ENCODE peak calls at places on chromosome 17, in five cellular contexts. One of them, this sample, is unnamed.

GRCh38 chr17:34757106-34757505 is 177.7 kb downstream of the TMEM132E start:
- DNase-seq in tibial nerve: no peak
- DNase-seq in lower lobe of right lung: no peak
- DNase-seq in WTC11: no peak
- DNase-seq in fibroblast of pulmonary artery: no peak
- DNase-seq in this sample: no peak

GRCh38 chr17:64540118-64540776 is 33.5 kb downstream of the CEP95 start:
- DNase-seq in tibial nerve: no peak
- DNase-seq in lower lobe of right lung: no peak
- DNase-seq in WTC11: no peak
- DNase-seq in fibroblast of pulmonary artery: no peak
- DNase-seq in this sample: no peak

GRCh38 chr17:11935734-11936406 is 61.4 kb downstream of the ZNF18 start:
- DNase-seq in tibial nerve: no peak
- DNase-seq in lower lobe of right lung: no peak
- DNase-seq in WTC11: peak; percentile 75
- DNase-seq in fibroblast of pulmonary artery: peak; percentile 68
- DNase-seq in this sample: no peak

GRCh38 chr17:33021731-33022408 is 30.2 kb downstream of the SPACA3 start:
- DNase-seq in tibial nerve: no peak
- DNase-seq in lower lobe of right lung: no peak
- DNase-seq in WTC11: no peak
- DNase-seq in fibroblast of pulmonary artery: peak; percentile 5
- DNase-seq in this sample: no peak

GRCh38 chr17:71724339-71724738 is 396.5 kb upstream of the SOX9 start:
- DNase-seq in tibial nerve: no peak
- DNase-seq in lower lobe of right lung: no peak
- DNase-seq in WTC11: no peak
- DNase-seq in fibroblast of pulmonary artery: no peak
- DNase-seq in this sample: no peak

GRCh38 chr17:77147357-77147801 is 6.6 kb downstream of the SEC14L1 start:
- DNase-seq in tibial nerve: no peak
- DNase-seq in lower lobe of right lung: no peak
- DNase-seq in WTC11: no peak
- DNase-seq in fibroblast of pulmonary artery: no peak
- DNase-seq in this sample: peak; percentile 52

GRCh38 chr17:50539762-50540440 is 7.1 kb upstream of the SPATA20 start:
- DNase-seq in tibial nerve: no peak
- DNase-seq in lower lobe of right lung: no peak
- DNase-seq in WTC11: peak; percentile 59
- DNase-seq in fibroblast of pulmonary artery: no peak
- DNase-seq in this sample: no peak

GRCh38 chr17:81071761-81072741 is 37.1 kb downstream of the BAIAP2 start:
- DNase-seq in tibial nerve: no peak
- DNase-seq in lower lobe of right lung: peak; percentile 86
- DNase-seq in WTC11: no peak
- DNase-seq in fibroblast of pulmonary artery: no peak
- DNase-seq in this sample: no peak

GRCh38 chr17:19248149-19248922 is 11.2 kb downstream of the EPN2 start:
- DNase-seq in tibial nerve: no peak
- DNase-seq in lower lobe of right lung: no peak
- DNase-seq in WTC11: no peak
- DNase-seq in fibroblast of pulmonary artery: no peak
- DNase-seq in this sample: no peak

GRCh38 chr17:74442670-74443515 is 11.0 kb downstream of the GPRC5C start:
- DNase-seq in tibial nerve: peak; percentile 87
- DNase-seq in lower lobe of right lung: peak; percentile 91
- DNase-seq in WTC11: peak; percentile 66
- DNase-seq in fibroblast of pulmonary artery: peak; percentile 63
- DNase-seq in this sample: peak; percentile 83

GRCh38 chr17:71168083-71168741 is 952.6 kb upstream of the SOX9 start:
- DNase-seq in tibial nerve: no peak
- DNase-seq in lower lobe of right lung: no peak
- DNase-seq in WTC11: no peak
- DNase-seq in fibroblast of pulmonary artery: no peak
- DNase-seq in this sample: no peak

GRCh38 chr17:17538417-17539391 is 42.5 kb upstream of the RASD1 start:
- DNase-seq in tibial nerve: no peak
- DNase-seq in lower lobe of right lung: no peak
- DNase-seq in WTC11: no peak
- DNase-seq in fibroblast of pulmonary artery: peak; percentile 11
- DNase-seq in this sample: no peak

GRCh38 chr17:20993863-20994778 is 48.7 kb downstream of the USP22 start:
- DNase-seq in tibial nerve: no peak
- DNase-seq in lower lobe of right lung: peak; percentile 65
- DNase-seq in WTC11: no peak
- DNase-seq in fibroblast of pulmonary artery: no peak
- DNase-seq in this sample: no peak

GRCh38 chr17:82065638-82066303 is at the start of gene DUS1L:
- DNase-seq in tibial nerve: no peak
- DNase-seq in lower lobe of right lung: peak; percentile 79
- DNase-seq in WTC11: peak; percentile 60
- DNase-seq in fibroblast of pulmonary artery: peak; percentile 58
- DNase-seq in this sample: peak; percentile 95

GRCh38 chr17:10106067-10106466 is 92.3 kb downstream of the GAS7 start:
- DNase-seq in tibial nerve: no peak
- DNase-seq in lower lobe of right lung: no peak
- DNase-seq in WTC11: no peak
- DNase-seq in fibroblast of pulmonary artery: no peak
- DNase-seq in this sample: no peak

GRCh38 chr17:80425835-80426426 is 11.0 kb downstream of the ENDOV start:
- DNase-seq in tibial nerve: no peak
- DNase-seq in lower lobe of right lung: no peak
- DNase-seq in WTC11: no peak
- DNase-seq in fibroblast of pulmonary artery: no peak
- DNase-seq in this sample: no peak

GRCh38 chr17:68356520-68356919 is 65.2 kb downstream of the ARSG start:
- DNase-seq in tibial nerve: no peak
- DNase-seq in lower lobe of right lung: no peak
- DNase-seq in WTC11: no peak
- DNase-seq in fibroblast of pulmonary artery: no peak
- DNase-seq in this sample: peak; percentile 58

GRCh38 chr17:76822184-76822778 is 45.9 kb upstream of the MGAT5B start:
- DNase-seq in tibial nerve: no peak
- DNase-seq in lower lobe of right lung: no peak
- DNase-seq in WTC11: no peak
- DNase-seq in fibroblast of pulmonary artery: no peak
- DNase-seq in this sample: no peak

GRCh38 chr17:63950940-63951907 is 19.1 kb upstream of the CD79B start:
- DNase-seq in tibial nerve: no peak
- DNase-seq in lower lobe of right lung: no peak
- DNase-seq in WTC11: peak; percentile 75
- DNase-seq in fibroblast of pulmonary artery: no peak
- DNase-seq in this sample: peak; percentile 79

GRCh38 chr17:39738568-39738901 is 797 bp downstream of the GRB7 start:
- DNase-seq in tibial nerve: no peak
- DNase-seq in lower lobe of right lung: no peak
- DNase-seq in WTC11: peak; percentile 63
- DNase-seq in fibroblast of pulmonary artery: no peak
- DNase-seq in this sample: peak; percentile 84

GRCh38 chr17:31673076-31673475 is 186.0 kb downstream of the COPRS start:
- DNase-seq in tibial nerve: no peak
- DNase-seq in lower lobe of right lung: no peak
- DNase-seq in WTC11: no peak
- DNase-seq in fibroblast of pulmonary artery: no peak
- DNase-seq in this sample: no peak

GRCh38 chr17:33968350-33969044 is 286.6 kb upstream of the CCL2 start:
- DNase-seq in tibial nerve: no peak
- DNase-seq in lower lobe of right lung: no peak
- DNase-seq in WTC11: no peak
- DNase-seq in fibroblast of pulmonary artery: no peak
- DNase-seq in this sample: peak; percentile 27

GRCh38 chr17:79633937-79634813 is 23.3 kb upstream of the RBFOX3 start:
- DNase-seq in tibial nerve: no peak
- DNase-seq in lower lobe of right lung: peak; percentile 19
- DNase-seq in WTC11: peak; percentile 5
- DNase-seq in fibroblast of pulmonary artery: no peak
- DNase-seq in this sample: no peak

GRCh38 chr17:28313841-28314240 is 5.2 kb upstream of the TMEM97 start:
- DNase-seq in tibial nerve: no peak
- DNase-seq in lower lobe of right lung: no peak
- DNase-seq in WTC11: no peak
- DNase-seq in fibroblast of pulmonary artery: no peak
- DNase-seq in this sample: no peak

GRCh38 chr17:37659887-37660286 is 16.6 kb upstream of the DDX52 start:
- DNase-seq in tibial nerve: no peak
- DNase-seq in lower lobe of right lung: no peak
- DNase-seq in WTC11: no peak
- DNase-seq in fibroblast of pulmonary artery: no peak
- DNase-seq in this sample: no peak

GRCh38 chr17:15262291-15263205 is 2.6 kb downstream of the PMP22 start:
- DNase-seq in tibial nerve: peak; percentile 87
- DNase-seq in lower lobe of right lung: peak; percentile 85
- DNase-seq in WTC11: peak; percentile 57
- DNase-seq in fibroblast of pulmonary artery: peak; percentile 84
- DNase-seq in this sample: no peak

GRCh38 chr17:3685174-3685812 is 10.7 kb downstream of the P2RX5 start:
- DNase-seq in tibial nerve: no peak
- DNase-seq in lower lobe of right lung: no peak
- DNase-seq in WTC11: no peak
- DNase-seq in fibroblast of pulmonary artery: no peak
- DNase-seq in this sample: no peak

DNA sequence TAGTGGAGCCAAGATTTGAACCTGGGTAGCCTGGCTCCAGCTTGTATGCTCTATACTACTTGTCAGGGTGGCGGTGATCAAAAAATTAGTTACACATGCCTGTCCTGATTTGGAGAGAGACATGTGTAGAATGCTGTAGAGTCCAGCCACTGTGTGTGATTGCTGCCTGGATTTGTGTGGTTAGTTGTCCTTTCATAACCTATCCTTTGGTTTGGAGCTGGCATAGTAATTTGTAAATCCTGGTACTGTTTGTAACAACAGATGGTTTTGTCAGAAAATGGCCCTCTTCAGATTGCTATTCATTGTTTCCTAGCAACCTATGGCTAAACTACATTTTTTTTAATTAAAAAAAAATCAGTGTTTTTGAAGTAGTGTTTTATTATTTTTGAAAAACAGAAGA is 30.5 kb downstream of the ETV4 start:
- DNase-seq in tibial nerve: no peak
- DNase-seq in lower lobe of right lung: no peak
- DNase-seq in WTC11: no peak
- DNase-seq in fibroblast of pulmonary artery: peak; percentile 23
- DNase-seq in this sample: no peak
- TF ChIP-seq CTCF in tibial nerve: no peak
- TF ChIP-seq CTCF in lower lobe of right lung: no peak
- TF ChIP-seq CTCF in WTC11: no peak
- TF ChIP-seq CTCF in fibroblast of pulmonary artery: no peak
- TF ChIP-seq CTCF in this sample: no peak

DNA sequence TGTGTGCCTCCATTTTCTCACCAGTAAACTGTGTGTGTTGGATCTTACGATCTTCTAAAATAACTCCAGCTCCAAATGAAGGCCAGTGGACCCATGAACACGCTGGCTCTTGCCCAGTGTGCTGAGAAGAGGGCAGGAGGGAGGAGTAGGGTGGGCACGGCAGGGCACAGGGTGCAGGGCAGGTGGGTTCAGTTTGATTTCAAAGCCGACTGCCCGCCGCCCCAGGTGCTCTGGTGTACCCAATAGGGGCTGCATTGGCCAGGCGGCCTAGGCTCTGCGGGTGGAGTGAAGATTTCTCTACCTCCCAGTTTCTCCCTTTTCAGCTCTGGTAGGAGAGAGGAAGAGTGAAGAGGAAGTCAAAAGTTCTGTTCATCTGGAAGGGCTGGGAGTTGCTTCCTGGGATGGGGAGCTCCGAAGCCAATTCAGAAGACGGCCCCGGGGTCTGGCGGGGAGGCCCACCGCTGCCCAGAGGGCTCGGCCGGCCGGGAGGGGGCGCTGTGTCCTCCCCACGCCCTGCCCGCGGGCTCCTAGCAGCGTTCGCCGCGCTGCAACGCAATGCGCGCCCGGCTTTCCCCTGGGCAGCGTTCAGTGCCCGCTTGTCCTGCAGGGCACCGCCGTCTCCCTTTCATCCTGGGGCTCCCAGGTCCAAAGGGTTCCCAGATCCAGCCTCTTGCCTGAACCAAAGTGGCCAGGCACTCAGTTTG is 1.1 kb upstream of the CRHR1 start:
- DNase-seq in tibial nerve: no peak
- DNase-seq in lower lobe of right lung: no peak
- DNase-seq in WTC11: peak; percentile 80
- DNase-seq in fibroblast of pulmonary artery: no peak
- DNase-seq in this sample: peak; percentile 71
- TF ChIP-seq CTCF in tibial nerve: no peak
- TF ChIP-seq CTCF in lower lobe of right lung: peak; percentile 45
- TF ChIP-seq CTCF in WTC11: peak; percentile 83
- TF ChIP-seq CTCF in fibroblast of pulmonary artery: no peak
- TF ChIP-seq CTCF in this sample: no peak

DNA sequence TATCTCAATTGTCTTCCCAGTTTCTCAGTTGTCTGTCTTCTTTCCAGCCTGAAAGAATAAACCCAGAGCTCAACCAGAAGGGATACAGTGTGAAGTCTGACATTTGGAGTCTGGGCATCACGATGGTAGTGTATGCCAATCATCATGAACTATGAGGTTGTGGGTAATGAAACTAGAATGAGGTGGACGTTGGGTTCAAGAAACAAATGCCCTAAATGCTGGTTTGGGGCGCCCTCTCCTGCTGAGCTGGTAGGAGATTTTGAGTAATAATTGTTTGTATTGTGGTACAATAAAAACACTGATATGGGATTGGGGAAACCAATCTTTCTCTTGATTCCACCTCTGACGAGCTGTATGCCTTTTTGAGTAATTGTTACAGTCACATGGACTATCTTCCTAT is 110.4 kb downstream of the MAP2K6 start:
- DNase-seq in tibial nerve: no peak
- DNase-seq in lower lobe of right lung: no peak
- DNase-seq in WTC11: no peak
- DNase-seq in fibroblast of pulmonary artery: peak; percentile 9
- DNase-seq in this sample: no peak
- TF ChIP-seq CTCF in tibial nerve: no peak
- TF ChIP-seq CTCF in lower lobe of right lung: no peak
- TF ChIP-seq CTCF in WTC11: no peak
- TF ChIP-seq CTCF in fibroblast of pulmonary artery: peak; percentile 5
- TF ChIP-seq CTCF in this sample: no peak

DNA sequence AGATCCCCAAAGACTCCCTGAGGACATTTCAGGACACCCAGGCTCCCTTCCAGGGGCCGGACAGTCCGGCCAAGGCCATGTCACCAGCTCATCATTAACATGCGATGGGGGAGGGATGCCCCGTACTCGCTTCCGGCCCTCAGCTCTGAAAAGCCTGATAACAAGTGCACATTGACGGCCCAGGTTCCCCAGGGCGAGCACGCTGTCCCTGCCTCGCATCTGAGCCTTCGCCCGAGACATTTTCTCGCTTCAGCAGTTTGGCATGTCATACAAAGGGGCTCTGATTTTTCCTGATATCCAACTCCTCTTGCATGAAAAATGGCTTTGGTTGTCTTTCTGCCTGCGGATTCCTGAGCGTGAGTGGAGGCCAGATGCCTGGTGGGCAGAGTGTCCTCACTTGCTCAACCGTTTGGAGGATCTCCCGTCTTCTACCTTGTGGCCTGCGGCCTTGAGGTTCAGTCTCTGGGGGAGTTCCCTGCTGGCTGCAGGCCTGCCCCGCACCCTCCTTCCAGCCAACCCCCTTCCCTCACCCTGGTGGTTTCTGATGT is 14.1 kb downstream of the CACNG4 start:
- DNase-seq in tibial nerve: no peak
- DNase-seq in lower lobe of right lung: no peak
- DNase-seq in WTC11: no peak
- DNase-seq in fibroblast of pulmonary artery: peak; percentile 13
- DNase-seq in this sample: no peak
- TF ChIP-seq CTCF in tibial nerve: no peak
- TF ChIP-seq CTCF in lower lobe of right lung: no peak
- TF ChIP-seq CTCF in WTC11: no peak
- TF ChIP-seq CTCF in fibroblast of pulmonary artery: no peak
- TF ChIP-seq CTCF in this sample: no peak

This sample was measured in GM13976.